ENCODE peak calls at places on chromosomes 6 and 20, in four cellular contexts. L, K, V and R are unnamed samples.

GRCh38 chr6:41570270-41570615 is 24.1 kb downstream of the FOXP4 start:
- DNase-seq in K (no peak), L (peak; percentile 90), V (no peak), R (no peak)

GRCh38 chr20:60725311-60725906 is 526.7 kb upstream of the CDH4 start:
- DNase-seq in K (no peak), V (no peak), L (no peak), R (no peak)

GRCh38 chr20:56716806-56717205 is 87.7 kb downstream of the TFAP2C start:
- DNase-seq in V (no peak), K (no peak), L (no peak), R (no peak)

GRCh38 chr6:98894810-98895209 is 52.9 kb downstream of the FBXL4 start:
- DNase-seq in K (no peak), V (peak; percentile 4), L (no peak), R (no peak)

GRCh38 chr6:44223471-44224153 is at the start of gene SLC29A1:
- DNase-seq in L (peak; percentile 89), K (peak; percentile 83), V (peak; percentile 39), R (peak; percentile 74)

GRCh38 chr6:135299256-135299655 is 118.1 kb downstream of the MYB start:
- DNase-seq in L (no peak), V (peak; percentile 80), K (no peak), R (no peak)

GRCh38 chr20:62210496-62210855 is 9.6 kb downstream of the HRH3 start:
- DNase-seq in L (no peak), K (no peak), V (no peak), R (peak; percentile 35)

GRCh38 chr6:3263091-3263490 is 4.3 kb downstream of the PSMG4 start:
- DNase-seq in L (no peak), K (no peak), V (no peak), R (no peak)

GRCh38 chr6:104973404-104973803 is 16.5 kb downstream of the LIN28B start:
- DNase-seq in V (no peak), L (no peak), K (no peak), R (no peak)

GRCh38 chr20:1266167-1266973 is at the start of gene SNPH:
- DNase-seq in L (peak; percentile 79), V (peak; percentile 83), K (peak; percentile 85), R (peak; percentile 93)

GRCh38 chr20:1267809-1268374 is 1.8 kb downstream of the SNPH start:
- DNase-seq in V (no peak), K (no peak), L (no peak), R (no peak)

GRCh38 chr20:1265226-1265915 is 723 bp upstream of the SNPH start:
- DNase-seq in K (no peak), L (no peak), V (no peak), R (no peak)

GRCh38 chr20:1265916-1266166 is 253 bp upstream of the SNPH start:
- DNase-seq in L (no peak), V (no peak), K (no peak), R (no peak)

GRCh38 chr20:1267161-1267560 is 1.1 kb downstream of the SNPH start:
- DNase-seq in L (peak; percentile 11), V (no peak), K (no peak), R (no peak)
- H3K9me3 ChIP-seq in L (no peaks in the 10 kb centered on the region), V (no peaks in the 10 kb centered on the region), K (no peaks in the 10 kb centered on the region), R (no peaks in the 10 kb centered on the region)

GRCh38 chr20:49280463-49281058 is 2.7 kb upstream of the ZNFX1 start:
- DNase-seq in V (no peak), L (no peak), K (no peak), R (no peak)

GRCh38 chr20:49281059-49281912 is 3.4 kb upstream of the ZNFX1 start:
- DNase-seq in K (no peak), V (peak; percentile 61), L (peak; percentile 89), R (no peak)

GRCh38 chr20:49278817-49279676 is 1.2 kb upstream of the ZNFX1 start:
- DNase-seq in L (peak; percentile 37), K (peak; percentile 31), V (peak; percentile 48), R (peak; percentile 23)

GRCh38 chr20:49278036-49278816 is at the start of gene ZNFX1:
- DNase-seq in K (peak; percentile 99), V (peak; percentile 99), L (peak; percentile 99), R (peak; percentile 100)

DNA sequence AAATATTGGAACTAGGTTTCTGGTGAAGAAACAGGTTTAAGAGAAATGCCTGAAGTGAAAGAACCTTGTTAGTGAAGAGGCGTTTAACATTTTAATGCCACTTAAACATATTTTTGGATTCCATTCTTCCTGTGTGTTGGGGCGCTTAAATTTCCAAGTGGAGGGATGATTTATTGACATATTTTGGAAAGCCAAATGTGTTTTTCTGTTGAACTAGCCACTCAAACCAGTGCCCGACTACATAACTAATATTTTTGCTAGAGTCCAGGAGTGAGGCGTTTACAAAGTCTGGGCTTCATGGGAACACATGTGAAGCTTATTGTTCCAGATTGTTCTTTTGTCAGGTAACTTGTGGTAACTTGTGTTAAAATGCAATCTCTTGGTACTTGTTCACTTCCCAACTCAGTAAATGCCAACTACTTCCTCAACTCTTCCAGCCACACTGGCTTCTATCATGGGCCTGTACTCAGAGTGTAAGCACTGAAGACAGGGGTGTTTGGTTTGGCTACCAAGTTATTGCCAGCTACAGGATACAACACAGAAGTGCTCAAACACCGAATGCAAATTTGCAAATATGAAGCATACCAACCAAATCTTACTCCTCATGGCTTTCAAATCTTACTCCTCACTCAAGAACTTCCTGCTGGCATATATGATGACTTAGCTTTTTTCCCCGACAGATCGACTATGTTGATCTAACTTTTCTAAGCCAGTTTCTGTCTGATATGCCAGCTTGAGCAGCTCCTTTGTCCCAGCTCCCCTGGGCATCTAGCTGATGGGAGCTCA is 2.0 kb upstream of the ZNFX1 start:
- DNase-seq in K (no peak), L (no peak), V (no peak), R (no peak)
- H3K9me3 ChIP-seq in K (no peaks in the 10 kb centered on the region), L (no peaks in the 10 kb centered on the region), V (no peaks in the 10 kb centered on the region), R (peaks cover 4% of the 10 kb centered on the region)

GRCh38 chr6:119921491-119922010 is 572.0 kb upstream of the MAN1A1 start:
- DNase-seq in L (no peak), V (no peak), K (no peak), R (no peak)
- H3K9me3 ChIP-seq in L (peaks cover 8% of the 10 kb centered on the region), V (no peaks in the 10 kb centered on the region), K (no peaks in the 10 kb centered on the region), R (peaks cover 7% of the 10 kb centered on the region)

GRCh38 chr20:35001596-35002362 is 46.1 kb downstream of the MYH7B start:
- DNase-seq in L (peak; percentile 56), V (no peak), K (no peak), R (peak; percentile 17)

GRCh38 chr20:35000922-35001595 is 45.4 kb downstream of the MYH7B start:
- DNase-seq in L (no peak), V (no peak), K (no peak), R (peak; percentile 48)

GRCh38 chr20:35004051-35004725 is 48.5 kb downstream of the MYH7B start:
- DNase-seq in K (peak; percentile 6), L (no peak), V (no peak), R (no peak)

GRCh38 chr20:35003211-35004031 is 47.8 kb downstream of the MYH7B start:
- DNase-seq in V (no peak), L (no peak), K (no peak), R (no peak)

GRCh38 chr20:35002426-35003210 is 47.0 kb downstream of the MYH7B start:
- DNase-seq in L (no peak), V (no peak), K (no peak), R (no peak)
- H3K9me3 ChIP-seq in L (no peaks in the 10 kb centered on the region), V (no peaks in the 10 kb centered on the region), K (no peaks in the 10 kb centered on the region), R (no peaks in the 10 kb centered on the region)